ENCODE peak calls at places on chromosomes 16 and 17, in seven cellular contexts. One of them, this sample, is unnamed.

GRCh38 chr17:28598389-28598788 is 436 bp downstream of the SPAG5 start:
- DNase-seq in esophagus squamous epithelium: no peak
- DNase-seq in epithelial cell of esophagus: no peak
- DNase-seq in breast epithelium: no peak
- DNase-seq in choroid plexus epithelial cell: no peak
- DNase-seq in Peyer's patch: peak
- DNase-seq in tibial nerve: no peak
- DNase-seq in this sample: no peak

GRCh38 chr16:57474671-57475661 is 11.3 kb downstream of the DOK4 start:
- DNase-seq in Peyer's patch: peak
- DNase-seq in epithelial cell of esophagus: no peak
- DNase-seq in choroid plexus epithelial cell: no peak
- DNase-seq in tibial nerve: no peak
- DNase-seq in esophagus squamous epithelium: no peak
- DNase-seq in breast epithelium: peak
- DNase-seq in this sample: no peak

GRCh38 chr17:37490638-37491614 is 1.2 kb downstream of the DUSP14 start:
- DNase-seq in tibial nerve: no peak
- DNase-seq in choroid plexus epithelial cell: peak
- DNase-seq in epithelial cell of esophagus: peak
- DNase-seq in breast epithelium: no peak
- DNase-seq in esophagus squamous epithelium: no peak
- DNase-seq in Peyer's patch: no peak
- DNase-seq in this sample: no peak

GRCh38 chr17:15308758-15309157 is 32.6 kb downstream of the TEKT3 start:
- DNase-seq in breast epithelium: no peak
- DNase-seq in tibial nerve: no peak
- DNase-seq in epithelial cell of esophagus: no peak
- DNase-seq in Peyer's patch: no peak
- DNase-seq in choroid plexus epithelial cell: no peak
- DNase-seq in esophagus squamous epithelium: no peak
- DNase-seq in this sample: no peak

GRCh38 chr16:23245268-23245667 is 56.8 kb upstream of the SCNN1B start:
- DNase-seq in epithelial cell of esophagus: no peak
- DNase-seq in tibial nerve: no peak
- DNase-seq in choroid plexus epithelial cell: no peak
- DNase-seq in Peyer's patch: no peak
- DNase-seq in breast epithelium: no peak
- DNase-seq in esophagus squamous epithelium: no peak
- DNase-seq in this sample: no peak

GRCh38 chr17:50151041-50151936 is 812 bp upstream of the PPP1R9B start:
- DNase-seq in esophagus squamous epithelium: peak
- DNase-seq in choroid plexus epithelial cell: peak
- DNase-seq in breast epithelium: peak
- DNase-seq in Peyer's patch: peak
- DNase-seq in tibial nerve: peak
- DNase-seq in epithelial cell of esophagus: peak
- DNase-seq in this sample: peak

GRCh38 chr16:31538199-31538598 is 10.5 kb downstream of the AHSP start:
- DNase-seq in breast epithelium: no peak
- DNase-seq in choroid plexus epithelial cell: no peak
- DNase-seq in Peyer's patch: no peak
- DNase-seq in esophagus squamous epithelium: no peak
- DNase-seq in epithelial cell of esophagus: no peak
- DNase-seq in tibial nerve: no peak
- DNase-seq in this sample: no peak

GRCh38 chr16:86528061-86528929 is 18.0 kb downstream of the FOXF1 start:
- DNase-seq in Peyer's patch: no peak
- DNase-seq in esophagus squamous epithelium: no peak
- DNase-seq in tibial nerve: no peak
- DNase-seq in epithelial cell of esophagus: no peak
- DNase-seq in breast epithelium: no peak
- DNase-seq in choroid plexus epithelial cell: no peak
- DNase-seq in this sample: no peak

GRCh38 chr16:68490829-68491575 is 42.7 kb upstream of the SMPD3 start:
- DNase-seq in breast epithelium: peak
- DNase-seq in choroid plexus epithelial cell: peak
- DNase-seq in Peyer's patch: peak
- DNase-seq in esophagus squamous epithelium: no peak
- DNase-seq in tibial nerve: no peak
- DNase-seq in epithelial cell of esophagus: peak
- DNase-seq in this sample: peak

GRCh38 chr17:32267690-32268205 is 2.1 kb downstream of the RHBDL3 start:
- DNase-seq in breast epithelium: no peak
- DNase-seq in tibial nerve: no peak
- DNase-seq in epithelial cell of esophagus: peak
- DNase-seq in esophagus squamous epithelium: no peak
- DNase-seq in Peyer's patch: no peak
- DNase-seq in choroid plexus epithelial cell: no peak
- DNase-seq in this sample: no peak

GRCh38 chr16:19375561-19376158 is 42.0 kb upstream of the TMC5 start:
- DNase-seq in breast epithelium: no peak
- DNase-seq in tibial nerve: no peak
- DNase-seq in choroid plexus epithelial cell: peak
- DNase-seq in esophagus squamous epithelium: no peak
- DNase-seq in Peyer's patch: peak
- DNase-seq in epithelial cell of esophagus: peak
- DNase-seq in this sample: no peak

GRCh38 chr16:79658301-79659001 is 57.9 kb upstream of the MAF start:
- DNase-seq in tibial nerve: no peak
- DNase-seq in choroid plexus epithelial cell: peak
- DNase-seq in breast epithelium: peak
- DNase-seq in esophagus squamous epithelium: no peak
- DNase-seq in Peyer's patch: no peak
- DNase-seq in epithelial cell of esophagus: peak
- DNase-seq in this sample: no peak

GRCh38 chr17:18059283-18059682 is 20.1 kb downstream of the GID4 start:
- DNase-seq in breast epithelium: no peak
- DNase-seq in Peyer's patch: no peak
- DNase-seq in choroid plexus epithelial cell: no peak
- DNase-seq in esophagus squamous epithelium: no peak
- DNase-seq in epithelial cell of esophagus: peak
- DNase-seq in tibial nerve: no peak
- DNase-seq in this sample: no peak

GRCh38 chr17:69367298-69367697 is 40.4 kb upstream of the ABCA5 start:
- DNase-seq in esophagus squamous epithelium: no peak
- DNase-seq in choroid plexus epithelial cell: peak
- DNase-seq in tibial nerve: no peak
- DNase-seq in breast epithelium: no peak
- DNase-seq in Peyer's patch: no peak
- DNase-seq in epithelial cell of esophagus: no peak
- DNase-seq in this sample: peak

GRCh38 chr16:84888450-84888849 is 68.7 kb downstream of the CRISPLD2 start:
- DNase-seq in Peyer's patch: no peak
- DNase-seq in tibial nerve: no peak
- DNase-seq in choroid plexus epithelial cell: no peak
- DNase-seq in epithelial cell of esophagus: peak
- DNase-seq in esophagus squamous epithelium: no peak
- DNase-seq in breast epithelium: no peak
- DNase-seq in this sample: no peak

GRCh38 chr16:30096105-30096861 is at the start of gene YPEL3:
- DNase-seq in epithelial cell of esophagus: peak
- DNase-seq in tibial nerve: peak
- DNase-seq in esophagus squamous epithelium: peak
- DNase-seq in choroid plexus epithelial cell: peak
- DNase-seq in Peyer's patch: peak
- DNase-seq in breast epithelium: peak
- DNase-seq in this sample: peak

GRCh38 chr17:18166894-18167293 is 16.7 kb upstream of the ALKBH5 start:
- DNase-seq in tibial nerve: no peak
- DNase-seq in choroid plexus epithelial cell: no peak
- DNase-seq in Peyer's patch: no peak
- DNase-seq in epithelial cell of esophagus: no peak
- DNase-seq in breast epithelium: no peak
- DNase-seq in esophagus squamous epithelium: no peak
- DNase-seq in this sample: no peak

GRCh38 chr16:89422527-89422904 is 67.8 kb downstream of the ANKRD11 start:
- DNase-seq in breast epithelium: no peak
- DNase-seq in esophagus squamous epithelium: no peak
- DNase-seq in Peyer's patch: no peak
- DNase-seq in tibial nerve: no peak
- DNase-seq in choroid plexus epithelial cell: peak
- DNase-seq in epithelial cell of esophagus: no peak
- DNase-seq in this sample: peak

GRCh38 chr17:57945999-57946797 is 9.0 kb downstream of the CUEDC1 start:
- DNase-seq in Peyer's patch: no peak
- DNase-seq in esophagus squamous epithelium: no peak
- DNase-seq in tibial nerve: no peak
- DNase-seq in epithelial cell of esophagus: peak
- DNase-seq in choroid plexus epithelial cell: no peak
- DNase-seq in breast epithelium: no peak
- DNase-seq in this sample: no peak

GRCh38 chr17:46178550-46179198 is 14.6 kb downstream of the KANSL1 start:
- DNase-seq in epithelial cell of esophagus: peak
- DNase-seq in breast epithelium: no peak
- DNase-seq in choroid plexus epithelial cell: peak
- DNase-seq in esophagus squamous epithelium: no peak
- DNase-seq in tibial nerve: no peak
- DNase-seq in Peyer's patch: no peak
- DNase-seq in this sample: no peak

GRCh38 chr16:1088295-1089170 is 7.5 kb downstream of the C1QTNF8 start:
- DNase-seq in choroid plexus epithelial cell: no peak
- DNase-seq in breast epithelium: no peak
- DNase-seq in tibial nerve: no peak
- DNase-seq in Peyer's patch: no peak
- DNase-seq in esophagus squamous epithelium: no peak
- DNase-seq in epithelial cell of esophagus: no peak
- DNase-seq in this sample: no peak

GRCh38 chr17:79930786-79931516 is 91.7 kb upstream of the CBX4 start:
- DNase-seq in Peyer's patch: no peak
- DNase-seq in choroid plexus epithelial cell: no peak
- DNase-seq in esophagus squamous epithelium: no peak
- DNase-seq in tibial nerve: no peak
- DNase-seq in breast epithelium: no peak
- DNase-seq in epithelial cell of esophagus: no peak
- DNase-seq in this sample: no peak

GRCh38 chr17:79931517-79932309 is 92.5 kb upstream of the CBX4 start:
- DNase-seq in esophagus squamous epithelium: no peak
- DNase-seq in Peyer's patch: peak
- DNase-seq in choroid plexus epithelial cell: no peak
- DNase-seq in breast epithelium: no peak
- DNase-seq in epithelial cell of esophagus: peak
- DNase-seq in tibial nerve: no peak
- DNase-seq in this sample: no peak

GRCh38 chr17:79929257-79930076 is 90.2 kb upstream of the CBX4 start:
- DNase-seq in epithelial cell of esophagus: no peak
- DNase-seq in esophagus squamous epithelium: no peak
- DNase-seq in choroid plexus epithelial cell: no peak
- DNase-seq in tibial nerve: no peak
- DNase-seq in breast epithelium: no peak
- DNase-seq in Peyer's patch: no peak
- DNase-seq in this sample: no peak

GRCh38 chr17:79928502-79929256 is 89.4 kb upstream of the CBX4 start:
- DNase-seq in Peyer's patch: no peak
- DNase-seq in esophagus squamous epithelium: no peak
- DNase-seq in tibial nerve: no peak
- DNase-seq in choroid plexus epithelial cell: no peak
- DNase-seq in breast epithelium: no peak
- DNase-seq in epithelial cell of esophagus: no peak
- DNase-seq in this sample: no peak

DNA sequence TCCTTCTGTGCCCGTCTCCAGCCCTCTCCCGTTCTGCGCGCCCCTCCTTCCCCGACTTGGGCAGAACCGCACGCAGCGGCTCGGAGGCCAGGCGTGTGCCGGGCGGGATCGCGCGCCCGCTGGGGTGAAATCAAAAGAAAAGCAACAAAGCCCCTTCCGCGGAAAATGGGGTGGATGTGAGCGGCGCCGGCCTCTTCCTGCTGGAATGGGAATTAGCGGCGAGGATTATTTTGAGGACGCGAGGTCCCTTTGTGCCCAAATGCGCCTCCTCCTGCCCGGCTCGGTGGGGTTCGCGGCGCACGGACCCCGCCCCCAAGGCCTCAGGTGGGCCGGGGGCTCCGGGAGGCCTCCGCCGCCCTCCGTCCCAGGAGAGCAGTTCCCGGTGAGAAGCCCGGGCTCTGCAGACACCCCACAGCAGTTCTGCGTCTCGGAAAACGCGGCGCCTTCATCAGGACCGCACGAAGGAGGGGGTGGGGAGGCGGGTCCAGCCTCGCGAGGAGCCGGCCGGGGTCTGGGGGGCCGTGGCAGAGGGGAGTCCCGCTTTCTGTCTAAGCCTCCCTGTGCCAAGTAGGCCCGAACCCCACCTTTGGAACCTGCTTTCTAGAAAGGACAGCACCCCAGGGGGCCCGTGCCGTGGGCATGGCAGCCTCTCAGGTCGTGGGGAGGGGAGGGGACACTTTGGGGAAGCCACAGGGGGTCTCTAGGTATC is 91.0 kb upstream of the CBX4 start:
- DNase-seq in epithelial cell of esophagus: no peak
- DNase-seq in tibial nerve: no peak
- DNase-seq in breast epithelium: no peak
- DNase-seq in choroid plexus epithelial cell: no peak
- DNase-seq in Peyer's patch: no peak
- DNase-seq in esophagus squamous epithelium: no peak
- DNase-seq in this sample: no peak
- H3K4me3 ChIP-seq in epithelial cell of esophagus: no peak
- H3K4me3 ChIP-seq in tibial nerve: peak
- H3K4me3 ChIP-seq in breast epithelium: peak
- H3K4me3 ChIP-seq in choroid plexus epithelial cell: no peak
- H3K4me3 ChIP-seq in Peyer's patch: peak
- H3K4me3 ChIP-seq in esophagus squamous epithelium: peak
- H3K4me3 ChIP-seq in this sample: no peak

DNA sequence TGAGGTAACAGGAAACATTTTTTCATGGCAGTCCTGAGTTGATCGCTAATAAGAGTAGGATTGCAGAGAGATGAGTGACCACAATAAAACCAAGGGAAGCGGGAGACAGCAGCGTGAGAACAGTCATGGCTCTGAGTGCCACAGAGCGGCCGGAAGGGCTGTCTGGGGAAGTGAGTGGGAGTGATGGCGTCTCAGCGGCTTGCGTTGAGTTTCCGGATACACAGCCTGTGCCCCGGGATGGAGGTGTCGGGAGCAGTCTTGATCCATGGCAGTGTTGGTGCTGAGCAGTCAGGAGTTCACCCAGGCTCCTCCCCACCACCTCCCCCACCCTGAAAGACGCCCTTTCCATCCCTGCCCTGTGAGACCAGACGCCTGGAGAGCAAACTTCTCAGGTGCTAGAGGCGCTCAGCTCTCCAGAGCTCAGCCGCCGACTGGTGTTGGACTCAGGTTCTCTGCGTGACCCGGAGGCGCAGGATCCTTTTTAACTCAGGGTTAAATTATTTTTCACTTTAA is 59.8 kb downstream of the BANP start:
- DNase-seq in choroid plexus epithelial cell: no peak
- DNase-seq in esophagus squamous epithelium: no peak
- DNase-seq in breast epithelium: no peak
- DNase-seq in Peyer's patch: no peak
- DNase-seq in epithelial cell of esophagus: no peak
- DNase-seq in tibial nerve: no peak
- DNase-seq in this sample: no peak
- TF ChIP-seq CTCF in choroid plexus epithelial cell: no peak
- TF ChIP-seq CTCF in esophagus squamous epithelium: no peak
- TF ChIP-seq CTCF in breast epithelium: no peak
- TF ChIP-seq CTCF in Peyer's patch: no peak
- TF ChIP-seq CTCF in epithelial cell of esophagus: no peak
- TF ChIP-seq CTCF in tibial nerve: no peak
- TF ChIP-seq CTCF in this sample: no peak

GRCh38 chr17:41836550-41837196 is 641 bp upstream of the NT5C3B start:
- DNase-seq in epithelial cell of esophagus: no peak
- DNase-seq in breast epithelium: no peak
- DNase-seq in choroid plexus epithelial cell: no peak
- DNase-seq in tibial nerve: no peak
- DNase-seq in esophagus squamous epithelium: no peak
- DNase-seq in Peyer's patch: peak
- DNase-seq in this sample: no peak
- H3K4me3 ChIP-seq in epithelial cell of esophagus: peak
- H3K4me3 ChIP-seq in breast epithelium: peak
- H3K4me3 ChIP-seq in choroid plexus epithelial cell: peak
- H3K4me3 ChIP-seq in tibial nerve: peak
- H3K4me3 ChIP-seq in esophagus squamous epithelium: peak
- H3K4me3 ChIP-seq in Peyer's patch: peak
- H3K4me3 ChIP-seq in this sample: peak

GRCh38 chr17:75647061-75647460 is 13.8 kb downstream of the SMIM5 start:
- DNase-seq in choroid plexus epithelial cell: no peak
- DNase-seq in tibial nerve: no peak
- DNase-seq in Peyer's patch: no peak
- DNase-seq in esophagus squamous epithelium: no peak
- DNase-seq in epithelial cell of esophagus: no peak
- DNase-seq in breast epithelium: no peak
- DNase-seq in this sample: no peak
- TF ChIP-seq CTCF in choroid plexus epithelial cell: no peak
- TF ChIP-seq CTCF in tibial nerve: no peak
- TF ChIP-seq CTCF in Peyer's patch: no peak
- TF ChIP-seq CTCF in esophagus squamous epithelium: no peak
- TF ChIP-seq CTCF in epithelial cell of esophagus: no peak
- TF ChIP-seq CTCF in breast epithelium: no peak
- TF ChIP-seq CTCF in this sample: no peak